ENCODE peak calls at places on chromosomes 6 and 20, in four cellular contexts. A, O, E and X are unnamed samples.

GRCh38 chr20:18524646-18525045 is 16.9 kb downstream of the SEC23B start:
- DNase-seq in A (no peak), O (no peak), E (no peak), X (no peak)

GRCh38 chr6:43708857-43709653 is 21.5 kb upstream of the MRPS18A start:
- DNase-seq in A (no peak), O (no peak), E (no peak), X (no peak)

GRCh38 chr6:128029841-128030240 is 129.0 kb upstream of the THEMIS start:
- DNase-seq in A (no peak), O (no peak), E (no peak), X (no peak)

GRCh38 chr20:46057856-46058655 is 29.0 kb downstream of the SLC12A5 start:
- DNase-seq in A (no peak), O (peak; percentile 60), E (no peak), X (peak; percentile 65)

GRCh38 chr6:142935553-142936517 is 9.1 kb downstream of the HIVEP2 start:
- DNase-seq in A (no peak), O (no peak), E (no peak), X (no peak)

GRCh38 chr6:144488590-144488989 is 203.5 kb downstream of the UTRN start:
- DNase-seq in A (no peak), O (no peak), E (no peak), X (no peak)

GRCh38 chr20:53827996-53828672 is 234.5 kb upstream of the ZNF217 start:
- DNase-seq in A (no peak), O (no peak), E (peak; percentile 12), X (no peak)

GRCh38 chr20:36677422-36677771 is 31.4 kb upstream of the SLA2 start:
- DNase-seq in A (no peak), O (no peak), E (no peak), X (no peak)

GRCh38 chr20:58048096-58048702 is 180.3 kb downstream of the ANKRD60 start:
- DNase-seq in A (no peak), O (no peak), E (no peak), X (peak; percentile 60)

GRCh38 chr6:159594106-159594749 is 98.8 kb downstream of the SOD2 start:
- DNase-seq in A (no peak), O (no peak), E (peak; percentile 33), X (no peak)

GRCh38 chr20:57795977-57796560 is 86.3 kb upstream of the PMEPA1 start:
- DNase-seq in A (no peak), O (no peak), E (no peak), X (no peak)

GRCh38 chr6:22147983-22148797 is 148.6 kb downstream of the PRL start:
- DNase-seq in A (peak; percentile 14), O (peak; percentile 40), E (no peak), X (peak; percentile 51)

GRCh38 chr20:35106827-35107380 is 14.3 kb upstream of the TRPC4AP start:
- DNase-seq in A (no peak), O (no peak), E (no peak), X (no peak)

GRCh38 chr6:136761227-136761922 is 30.9 kb downstream of the MAP3K5 start:
- DNase-seq in A (no peak), O (peak; percentile 47), E (no peak), X (peak; percentile 72)

GRCh38 chr6:129440691-129441090 is 269.3 kb downstream of the ARHGAP18 start:
- DNase-seq in A (no peak), O (peak; percentile 30), E (no peak), X (peak; percentile 6)

GRCh38 chr20:12414446-12415274 is 497.0 kb downstream of the BTBD3 start:
- DNase-seq in A (no peak), O (no peak), E (no peak), X (peak; percentile 19)

GRCh38 chr6:169212436-169212835 is 41.2 kb downstream of the THBS2 start:
- DNase-seq in A (no peak), O (no peak), E (no peak), X (no peak)

GRCh38 chr20:50815162-50815989 is 20.5 kb downstream of the BCAS4 start:
- DNase-seq in A (no peak), O (no peak), E (no peak), X (no peak)

GRCh38 chr20:33232486-33233072 is 3.2 kb upstream of the BPIFA1 start:
- DNase-seq in A (no peak), O (no peak), E (no peak), X (no peak)

GRCh38 chr6:6600865-6601264 is 12.3 kb downstream of the LY86 start:
- DNase-seq in A (no peak), O (no peak), E (no peak), X (no peak)

GRCh38 chr6:170403451-170403850 is 96.9 kb downstream of the FAM120B start:
- DNase-seq in A (no peak), O (no peak), E (no peak), X (peak; percentile 64)

GRCh38 chr6:142702501-142703460 is 242.2 kb downstream of the HIVEP2 start:
- DNase-seq in A (no peak), O (peak; percentile 59), E (no peak), X (peak; percentile 11)

GRCh38 chr20:59774204-59774641 is 159.2 kb downstream of the SYCP2 start:
- DNase-seq in A (no peak), O (no peak), E (no peak), X (no peak)

GRCh38 chr20:44896583-44896982 is 11.1 kb downstream of the YWHAB start:
- DNase-seq in A (no peak), O (no peak), E (no peak), X (peak; percentile 69)

GRCh38 chr6:65088575-65088974 is 618.5 kb downstream of the EYS start:
- DNase-seq in A (no peak), O (no peak), E (no peak), X (no peak)

GRCh38 chr6:73696990-73697651 is 1.1 kb downstream of the CD109 start:
- DNase-seq in A (no peak), O (no peak), E (no peak), X (no peak)

GRCh38 chr20:54254596-54254995 is 46.7 kb downstream of the PFDN4 start:
- DNase-seq in A (no peak), O (no peak), E (no peak), X (peak; percentile 43)

GRCh38 chr6:85403331-85404015 is 46.4 kb upstream of the NT5E start:
- DNase-seq in A (no peak), O (no peak), E (no peak), X (peak; percentile 92)

GRCh38 chr6:111841822-111842221 is 31.4 kb downstream of the FYN start:
- DNase-seq in A (no peak), O (peak; percentile 44), E (no peak), X (peak; percentile 82)

GRCh38 chr6:37569999-37570776 is 70.5 kb upstream of the CCDC167 start:
- DNase-seq in A (no peak), O (no peak), E (no peak), X (no peak)

GRCh38 chr6:41625442-41625841 is 12.8 kb upstream of the MDFI start:
- DNase-seq in A (no peak), O (peak; percentile 82), E (no peak), X (peak; percentile 62)

GRCh38 chr6:43713611-43714310 is 26.2 kb upstream of the MRPS18A start:
- DNase-seq in A (no peak), O (no peak), E (no peak), X (no peak)

GRCh38 chr20:49568491-49569151 is 684 bp upstream of the PTGIS start:
- DNase-seq in A (no peak), O (peak; percentile 45), E (no peak), X (no peak)

GRCh38 chr6:129631070-129631469 is 78.9 kb downstream of the ARHGAP18 start:
- DNase-seq in A (no peak), O (no peak), E (no peak), X (no peak)

DNA sequence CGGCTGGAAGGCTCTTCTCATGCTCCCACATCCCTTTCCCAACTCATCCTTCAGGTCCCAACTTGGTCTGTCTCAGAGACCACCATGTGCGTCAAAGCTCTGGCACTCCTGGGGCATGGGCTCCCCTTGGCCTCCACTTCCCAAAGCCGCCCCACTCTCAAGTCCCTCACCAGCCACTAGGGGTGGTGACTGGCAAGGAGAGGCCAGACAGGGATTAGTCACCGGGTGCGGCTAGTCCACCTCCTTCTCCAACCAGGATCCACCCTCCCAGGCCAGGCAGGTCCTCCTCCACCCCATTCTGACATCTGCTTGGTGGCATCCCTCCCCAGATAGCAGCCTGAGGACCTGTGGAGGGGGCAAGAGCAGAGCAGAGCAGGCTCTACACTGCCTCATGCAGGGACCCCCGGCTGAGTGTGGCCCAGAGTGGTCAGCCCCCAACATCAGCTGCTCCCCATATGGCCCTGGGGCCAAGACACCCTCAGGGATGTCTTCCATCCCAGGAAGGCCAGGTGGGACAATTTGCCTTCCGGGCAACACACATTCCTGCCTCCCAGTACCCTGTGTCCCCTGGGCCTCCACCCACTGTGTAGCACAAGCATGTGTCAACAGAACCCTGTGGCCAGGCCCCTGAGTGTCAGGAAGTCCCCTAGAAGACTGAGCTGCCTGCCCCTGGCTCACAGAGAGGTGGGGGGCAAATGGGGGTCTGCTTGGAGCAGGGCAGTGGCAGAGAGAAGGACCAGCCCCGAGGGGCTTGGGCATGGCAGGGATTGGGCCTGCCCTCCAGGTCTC is 29.2 kb downstream of the YTHDF1 start:
- DNase-seq in A (no peak), O (peak; percentile 7), E (peak; percentile 40), X (no peak)
- TF ChIP-seq CTCF in A (no peak), O (no peak), E (peak; percentile 61), X (peak; percentile 4)

GRCh38 chr6:11918739-11919605 is 93.1 kb upstream of the HIVEP1 start:
- DNase-seq in A (no peak), O (no peak), E (no peak), X (no peak)

GRCh38 chr6:11921017-11921438 is 91.1 kb upstream of the HIVEP1 start:
- DNase-seq in A (no peak), O (peak; percentile 62), E (peak; percentile 8), X (peak; percentile 83)

GRCh38 chr6:11918021-11918738 is 93.9 kb upstream of the HIVEP1 start:
- DNase-seq in A (no peak), O (no peak), E (no peak), X (no peak)

GRCh38 chr6:11919771-11920440 is 92.2 kb upstream of the HIVEP1 start:
- DNase-seq in A (no peak), O (no peak), E (no peak), X (no peak)

GRCh38 chr6:11920566-11920965 is 91.5 kb upstream of the HIVEP1 start:
- DNase-seq in A (no peak), O (no peak), E (no peak), X (no peak)
- H3K27ac ChIP-seq in A (no peak overlapping the region), O (no peak overlapping the region), E (no peak overlapping the region), X (no peak overlapping the region)

GRCh38 chr6:109864050-109864449 is 114.1 kb upstream of the GPR6 start:
- DNase-seq in A (no peak), O (no peak), E (no peak), X (no peak)

GRCh38 chr6:109867970-109868358 is 110.1 kb upstream of the GPR6 start:
- DNase-seq in A (no peak), O (no peak), E (no peak), X (peak; percentile 60)

GRCh38 chr6:109867009-109867969 is 110.8 kb upstream of the GPR6 start:
- DNase-seq in A (no peak), O (peak; percentile 57), E (no peak), X (peak; percentile 44)

GRCh38 chr6:109869398-109870165 is 108.5 kb upstream of the GPR6 start:
- DNase-seq in A (no peak), O (peak; percentile 34), E (no peak), X (peak; percentile 20)

GRCh38 chr6:109865968-109866367 is 112.1 kb upstream of the GPR6 start:
- DNase-seq in A (no peak), O (no peak), E (no peak), X (no peak)
- TF ChIP-seq CTCF in A (no peak), O (no peak), E (no peak), X (no peak)

GRCh38 chr6:90412538-90413369 is 116.1 kb upstream of the BACH2 start:
- DNase-seq in A (no peak), O (no peak), E (no peak), X (no peak)
- H3K27ac ChIP-seq in A (no peak overlapping the region), O (no peak overlapping the region), E (no peak overlapping the region), X (no peak overlapping the region)